ENCODE peak calls at places on chromosomes 1 and 21, in ten cellular contexts. B is suprapubic skin; V is heart right ventricle; E is GM23338; O is left lung; A is hepatocyte; W is effector memory CD4-positive, alpha-beta T cell; C is esophagus squamous epithelium; P is SK-N-MC; G is SJSA1. X is an unnamed sample.
A peak's percentile ranks its signal among the peaks of the same experiment; 100 is the strongest.

GRCh38 chr1:50968884-50969610 is 998 bp upstream of the CDKN2C start:
- DNase-seq in B (peak; percentile 71), V (peak; percentile 40), E (peak; percentile 50), O (peak; percentile 66), A (peak; percentile 48), W (peak; percentile 53), C (no peak), P (no peak), G (peak; percentile 65), X (no peak)

GRCh38 chr1:37035828-37036666 is 1.7 kb upstream of the GRIK3 start:
- DNase-seq in B (no peak), V (no peak), E (peak; percentile 87), O (no peak), A (no peak), W (no peak), C (no peak), P (no peak), G (no peak), X (no peak)

GRCh38 chr1:185894806-185895205 is 160.6 kb downstream of the HMCN1 start:
- DNase-seq in B (no peak), V (no peak), E (no peak), O (no peak), A (no peak), W (no peak), C (no peak), P (no peak), G (no peak), X (no peak)

GRCh38 chr1:153357076-153357852 is 390 bp upstream of the S100A9 start:
- DNase-seq in B (peak; percentile 78), V (no peak), E (no peak), O (peak; percentile 87), A (no peak), W (no peak), C (peak; percentile 43), P (no peak), G (peak; percentile 32), X (no peak)

GRCh38 chr1:54069792-54070548 is 16.6 kb downstream of the TCEANC2 start:
- DNase-seq in B (no peak), V (no peak), E (peak; percentile 56), O (no peak), A (peak; percentile 66), W (no peak), C (no peak), P (peak; percentile 68), G (no peak), X (no peak)

GRCh38 chr1:234926574-234927311 is 201.9 kb downstream of the TOMM20 start:
- DNase-seq in B (no peak), V (no peak), E (no peak), O (no peak), A (no peak), W (no peak), C (no peak), P (no peak), G (peak; percentile 38), X (no peak)

GRCh38 chr1:64505232-64505943 is 35.5 kb downstream of the CACHD1 start:
- DNase-seq in B (peak; percentile 62), V (peak; percentile 23), E (peak; percentile 86), O (peak; percentile 43), A (peak; percentile 68), W (peak; percentile 6), C (no peak), P (no peak), G (no peak), X (no peak)

GRCh38 chr1:217274927-217275616 is 355.8 kb downstream of the GPATCH2 start:
- DNase-seq in B (no peak), V (no peak), E (no peak), O (no peak), A (no peak), W (no peak), C (no peak), P (no peak), G (no peak), X (no peak)

GRCh38 chr1:87594736-87595383 is 266.2 kb downstream of the LMO4 start:
- DNase-seq in B (no peak), V (no peak), E (no peak), O (no peak), A (peak; percentile 56), W (no peak), C (no peak), P (no peak), G (no peak), X (no peak)

GRCh38 chr1:96482615-96483014 is 239.0 kb upstream of the PTBP2 start:
- DNase-seq in B (no peak), V (no peak), E (peak; percentile 56), O (no peak), A (no peak), W (no peak), C (no peak), P (no peak), G (no peak), X (no peak)

GRCh38 chr21:45124596-45124995 is 50.2 kb downstream of the ADARB1 start:
- DNase-seq in B (no peak), V (no peak), E (no peak), O (no peak), A (no peak), W (no peak), C (no peak), P (no peak), G (no peak), X (no peak)

GRCh38 chr1:95233321-95233736 is 681 bp upstream of the RWDD3 start:
- DNase-seq in B (no peak), V (peak; percentile 46), E (peak; percentile 58), O (peak; percentile 37), A (peak; percentile 60), W (no peak), C (no peak), P (no peak), G (peak; percentile 43), X (no peak)

GRCh38 chr1:41399148-41399795 is 38.0 kb downstream of the FOXO6 start:
- DNase-seq in B (no peak), V (peak; percentile 47), E (no peak), O (no peak), A (peak; percentile 32), W (no peak), C (no peak), P (no peak), G (no peak), X (no peak)

GRCh38 chr1:15031251-15031930 is 122.2 kb upstream of the TMEM51 start:
- DNase-seq in B (no peak), V (no peak), E (no peak), O (no peak), A (no peak), W (no peak), C (no peak), P (no peak), G (no peak), X (no peak)

GRCh38 chr1:199857103-199857502 is 170.4 kb upstream of the NR5A2 start:
- DNase-seq in B (no peak), V (no peak), E (peak; percentile 16), O (no peak), A (no peak), W (no peak), C (no peak), P (no peak), G (no peak), X (no peak)

GRCh38 chr21:38979271-38980196 is 173.8 kb downstream of the ETS2 start:
- DNase-seq in B (no peak), V (no peak), E (peak; percentile 83), O (no peak), A (peak; percentile 26), W (no peak), C (no peak), P (no peak), G (no peak), X (no peak)

GRCh38 chr1:93623875-93624274 is 57.8 kb downstream of the BCAR3 start:
- DNase-seq in B (no peak), V (no peak), E (no peak), O (no peak), A (no peak), W (no peak), C (no peak), P (no peak), G (peak; percentile 84), X (no peak)

GRCh38 chr1:85608851-85609250 is 28.3 kb downstream of the CCN1 start:
- DNase-seq in B (no peak), V (no peak), E (no peak), O (no peak), A (no peak), W (no peak), C (no peak), P (no peak), G (no peak), X (no peak)

GRCh38 chr1:166682588-166682987 is 156.7 kb upstream of the POGK start:
- DNase-seq in B (no peak), V (no peak), E (no peak), O (no peak), A (no peak), W (no peak), C (no peak), P (no peak), G (no peak), X (no peak)

GRCh38 chr1:203325004-203325417 is 19.7 kb downstream of the BTG2 start:
- DNase-seq in B (no peak), V (no peak), E (peak; percentile 70), O (peak; percentile 53), A (no peak), W (peak; percentile 54), C (no peak), P (no peak), G (no peak), X (no peak)

GRCh38 chr1:224273651-224274050 is 56.3 kb downstream of the NVL start:
- DNase-seq in B (no peak), V (no peak), E (no peak), O (no peak), A (peak; percentile 61), W (no peak), C (no peak), P (no peak), G (no peak), X (no peak)

GRCh38 chr1:31414692-31415370 is 1.8 kb downstream of the SERINC2 start:
- DNase-seq in B (no peak), V (no peak), E (no peak), O (no peak), A (no peak), W (no peak), C (no peak), P (no peak), G (no peak), X (no peak)
- H3K27ac ChIP-seq in B (peak overlapping the region; percentile 4), V (no peak overlapping the region), E (no peak overlapping the region), O (no peak overlapping the region), A (peak overlapping the region; percentile 98), W (no peak overlapping the region), C (peak overlapping the region; percentile 77), P (no peak overlapping the region), G (no peak overlapping the region), X (no peak overlapping the region)

GRCh38 chr1:1857096-1857703 is 33.7 kb downstream of the GNB1 start:
- DNase-seq in B (no peak), V (no peak), E (no peak), O (no peak), A (no peak), W (no peak), C (no peak), P (no peak), G (no peak), X (no peak)
- H3K4me3 ChIP-seq in B (no peak overlapping the region), V (no peak overlapping the region), E (no peak overlapping the region), O (no peak overlapping the region), A (no peak overlapping the region), W (no peak overlapping the region), C (no peak overlapping the region), P (no peak overlapping the region), G (no peak overlapping the region), X (no peak overlapping the region)

GRCh38 chr1:169814265-169814664 is 19.6 kb upstream of the METTL18 start:
- DNase-seq in B (no peak), V (no peak), E (no peak), O (no peak), A (no peak), W (no peak), C (no peak), P (no peak), G (no peak), X (no peak)
- H3K36me3 ChIP-seq in B (peaks cover 5% of the 10 kb centered on the region), V (no peaks in the 10 kb centered on the region), E (peaks cover 13% of the 10 kb centered on the region), O (peaks cover 4% of the 10 kb centered on the region), A (no peaks in the 10 kb centered on the region), W (no peaks in the 10 kb centered on the region), C (no peaks in the 10 kb centered on the region), P (peaks cover 37% of the 10 kb centered on the region), G (peaks cover 53% of the 10 kb centered on the region), X (no peaks in the 10 kb centered on the region)

GRCh38 chr1:152218762-152219436 is 5.1 kb downstream of the HRNR start:
- DNase-seq in B (no peak), V (no peak), E (no peak), O (peak; percentile 22), A (no peak), W (no peak), C (no peak), P (no peak), G (no peak), X (no peak)
- H3K27ac ChIP-seq in B (no peak overlapping the region), V (no peak overlapping the region), E (no peak overlapping the region), O (no peak overlapping the region), A (no peak overlapping the region), W (no peak overlapping the region), C (no peak overlapping the region), P (no peak overlapping the region), G (no peak overlapping the region), X (no peak overlapping the region)

X was measured in thoracic aorta.